ENCODE peak calls at places on chromosome 17, in seven cellular contexts. One of them, this sample, is unnamed.

GRCh38 chr17:72419866-72420774 is 299.3 kb downstream of the SOX9 start:
- DNase-seq in IMR-90: no peak
- DNase-seq in mesenchymal stem cell: no peak
- DNase-seq in H9: no peak
- DNase-seq in neuronal stem cell: no peak
- DNase-seq in H1: no peak
- DNase-seq in mesendoderm: no peak
- DNase-seq in this sample: no peak

GRCh38 chr17:81870155-81870977 is 771 bp downstream of the ARHGDIA start:
- DNase-seq in mesenchymal stem cell: peak
- DNase-seq in IMR-90: peak
- DNase-seq in H1: no peak
- DNase-seq in H9: peak
- DNase-seq in neuronal stem cell: no peak
- DNase-seq in mesendoderm: peak
- DNase-seq in this sample: peak

GRCh38 chr17:6910987-6911603 is 79.6 kb upstream of the TEKT1 start:
- DNase-seq in IMR-90: peak
- DNase-seq in mesenchymal stem cell: peak
- DNase-seq in mesendoderm: peak
- DNase-seq in H9: no peak
- DNase-seq in H1: no peak
- DNase-seq in neuronal stem cell: no peak
- DNase-seq in this sample: peak

GRCh38 chr17:45430006-45430737 is 2.5 kb downstream of the ARHGAP27 start:
- DNase-seq in mesendoderm: no peak
- DNase-seq in IMR-90: no peak
- DNase-seq in H1: no peak
- DNase-seq in neuronal stem cell: no peak
- DNase-seq in mesenchymal stem cell: no peak
- DNase-seq in H9: peak
- DNase-seq in this sample: no peak

GRCh38 chr17:28381141-28381825 is 9.8 kb downstream of the SARM1 start:
- DNase-seq in mesenchymal stem cell: no peak
- DNase-seq in mesendoderm: peak
- DNase-seq in H1: peak
- DNase-seq in neuronal stem cell: no peak
- DNase-seq in H9: peak
- DNase-seq in IMR-90: no peak
- DNase-seq in this sample: peak

GRCh38 chr17:66175892-66176291 is 16.0 kb downstream of the CEP112 start:
- DNase-seq in neuronal stem cell: no peak
- DNase-seq in H1: no peak
- DNase-seq in IMR-90: no peak
- DNase-seq in H9: no peak
- DNase-seq in mesenchymal stem cell: no peak
- DNase-seq in mesendoderm: no peak
- DNase-seq in this sample: no peak

GRCh38 chr17:44235583-44235936 is 16.1 kb upstream of the UBTF start:
- DNase-seq in H9: no peak
- DNase-seq in H1: no peak
- DNase-seq in neuronal stem cell: no peak
- DNase-seq in mesendoderm: no peak
- DNase-seq in mesenchymal stem cell: no peak
- DNase-seq in IMR-90: peak
- DNase-seq in this sample: peak

GRCh38 chr17:1315891-1316403 is 36.5 kb downstream of the TRARG1 start:
- DNase-seq in H9: no peak
- DNase-seq in mesenchymal stem cell: no peak
- DNase-seq in IMR-90: no peak
- DNase-seq in H1: no peak
- DNase-seq in neuronal stem cell: no peak
- DNase-seq in mesendoderm: no peak
- DNase-seq in this sample: no peak

GRCh38 chr17:4219241-4219640 is 44.5 kb downstream of the ANKFY1 start:
- DNase-seq in mesendoderm: no peak
- DNase-seq in H1: no peak
- DNase-seq in neuronal stem cell: no peak
- DNase-seq in H9: no peak
- DNase-seq in IMR-90: no peak
- DNase-seq in mesenchymal stem cell: no peak
- DNase-seq in this sample: no peak

GRCh38 chr17:42112552-42113176 is at the start of gene DHX58:
- DNase-seq in mesenchymal stem cell: peak
- DNase-seq in mesendoderm: no peak
- DNase-seq in H9: no peak
- DNase-seq in neuronal stem cell: no peak
- DNase-seq in H1: no peak
- DNase-seq in IMR-90: peak
- DNase-seq in this sample: peak

GRCh38 chr17:79800325-79801155 is 3.7 kb upstream of the CBX8 start:
- DNase-seq in mesenchymal stem cell: peak
- DNase-seq in neuronal stem cell: no peak
- DNase-seq in H1: no peak
- DNase-seq in IMR-90: peak
- DNase-seq in mesendoderm: peak
- DNase-seq in H9: peak
- DNase-seq in this sample: no peak

GRCh38 chr17:79797492-79798295 is 817 bp upstream of the CBX8 start:
- DNase-seq in neuronal stem cell: no peak
- DNase-seq in mesendoderm: peak
- DNase-seq in mesenchymal stem cell: no peak
- DNase-seq in H9: no peak
- DNase-seq in H1: no peak
- DNase-seq in IMR-90: no peak
- DNase-seq in this sample: peak

GRCh38 chr17:79799538-79800324 is 2.9 kb upstream of the CBX8 start:
- DNase-seq in mesendoderm: no peak
- DNase-seq in mesenchymal stem cell: no peak
- DNase-seq in neuronal stem cell: no peak
- DNase-seq in H9: peak
- DNase-seq in H1: no peak
- DNase-seq in IMR-90: no peak
- DNase-seq in this sample: no peak

GRCh38 chr17:79798296-79799173 is 1.7 kb upstream of the CBX8 start:
- DNase-seq in IMR-90: no peak
- DNase-seq in mesenchymal stem cell: no peak
- DNase-seq in H9: peak
- DNase-seq in H1: no peak
- DNase-seq in neuronal stem cell: no peak
- DNase-seq in mesendoderm: peak
- DNase-seq in this sample: no peak

DNA sequence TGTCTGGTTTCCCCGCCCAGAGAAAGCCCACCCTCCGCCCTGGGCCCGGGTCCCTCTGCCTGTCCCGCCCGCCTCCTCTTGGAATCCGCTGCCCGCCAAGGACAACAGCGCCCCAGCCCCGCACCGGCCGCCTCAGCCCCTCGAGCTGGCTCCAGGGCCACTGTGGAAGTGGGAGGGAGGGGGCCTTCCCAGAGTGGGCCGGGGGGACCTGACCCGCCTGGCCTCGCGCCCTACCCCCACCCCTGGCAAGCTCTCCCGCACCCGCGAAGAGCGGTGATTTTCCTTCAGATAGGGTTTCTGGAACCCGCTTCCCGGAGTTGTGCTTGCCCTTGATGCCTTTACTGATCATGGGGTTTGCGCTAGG is 2.3 kb upstream of the CBX8 start:
- DNase-seq in neuronal stem cell: no peak
- DNase-seq in IMR-90: no peak
- DNase-seq in H1: no peak
- DNase-seq in H9: peak
- DNase-seq in mesenchymal stem cell: no peak
- DNase-seq in mesendoderm: no peak
- DNase-seq in this sample: no peak
- H3K27ac ChIP-seq in neuronal stem cell: no peak
- H3K27ac ChIP-seq in IMR-90: no peak
- H3K27ac ChIP-seq in H1: no peak
- H3K27ac ChIP-seq in H9: no peak
- H3K27ac ChIP-seq in mesenchymal stem cell: no peak
- H3K27ac ChIP-seq in mesendoderm: no peak
- H3K27ac ChIP-seq in this sample: no peak

DNA sequence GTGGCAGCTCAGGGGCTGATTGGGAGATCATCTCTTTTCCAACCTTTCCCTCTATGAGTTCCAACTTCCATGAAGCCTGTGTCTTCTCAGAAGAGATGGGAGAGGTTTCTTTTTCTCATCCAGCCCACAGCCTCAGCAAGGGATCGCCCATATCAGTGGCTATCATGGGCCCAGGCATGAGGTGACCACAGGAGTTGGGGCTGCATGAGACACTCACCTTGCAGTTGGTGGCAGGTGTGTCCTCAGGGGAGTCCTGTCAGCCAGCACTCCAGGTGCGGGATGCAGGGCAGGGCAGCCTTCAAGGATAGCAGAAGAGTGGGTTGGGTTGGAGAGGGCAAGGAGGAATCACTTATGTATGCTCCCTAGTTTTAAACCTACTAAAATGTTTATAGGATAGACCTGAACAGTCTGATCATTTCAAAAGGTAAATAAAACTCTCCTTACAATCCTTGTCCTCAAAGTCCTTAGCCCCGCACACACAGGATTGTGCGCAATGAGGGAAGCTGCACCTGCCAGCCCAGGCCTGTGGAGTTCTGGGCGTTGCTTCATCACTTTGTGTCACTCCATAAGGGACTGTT is 811.1 kb downstream of the KCNJ18 start:
- DNase-seq in mesendoderm: no peak
- DNase-seq in mesenchymal stem cell: no peak
- DNase-seq in IMR-90: no peak
- DNase-seq in H9: no peak
- DNase-seq in neuronal stem cell: no peak
- DNase-seq in H1: no peak
- DNase-seq in this sample: no peak
- H3K4ac ChIP-seq in mesendoderm: no peak
- H3K4ac ChIP-seq in mesenchymal stem cell: no peak
- H3K4ac ChIP-seq in IMR-90: no peak
- H3K4ac ChIP-seq in H9: no peak
- H3K4ac ChIP-seq in neuronal stem cell: no peak
- H3K4ac ChIP-seq in H1: no peak
- H3K4ac ChIP-seq in this sample: no peak

DNA sequence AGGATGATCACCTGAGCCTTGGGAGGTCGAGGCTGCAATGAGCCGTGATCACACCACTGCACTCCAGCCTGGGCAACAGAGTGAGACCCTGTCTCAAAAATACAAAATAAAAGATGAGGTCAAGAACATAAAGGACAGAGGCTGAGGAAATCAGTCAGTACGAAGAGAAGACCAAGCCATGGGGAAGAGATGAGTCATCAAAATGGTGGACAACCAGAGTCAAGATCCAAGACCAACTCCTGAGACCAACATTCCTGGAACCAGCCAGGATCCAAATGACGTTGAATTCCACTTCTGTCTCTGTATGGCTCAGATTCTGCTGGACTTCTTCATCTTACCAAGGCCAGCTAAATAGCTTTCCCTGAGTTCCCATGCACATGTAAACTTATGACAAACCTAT is 44.8 kb upstream of the NOG start:
- DNase-seq in mesenchymal stem cell: no peak
- DNase-seq in H1: no peak
- DNase-seq in mesendoderm: no peak
- DNase-seq in H9: no peak
- DNase-seq in IMR-90: no peak
- DNase-seq in neuronal stem cell: no peak
- DNase-seq in this sample: no peak
- H3K27ac ChIP-seq in mesenchymal stem cell: no peak
- H3K27ac ChIP-seq in H1: no peak
- H3K27ac ChIP-seq in mesendoderm: no peak
- H3K27ac ChIP-seq in H9: no peak
- H3K27ac ChIP-seq in IMR-90: no peak
- H3K27ac ChIP-seq in neuronal stem cell: no peak
- H3K27ac ChIP-seq in this sample: no peak

DNA sequence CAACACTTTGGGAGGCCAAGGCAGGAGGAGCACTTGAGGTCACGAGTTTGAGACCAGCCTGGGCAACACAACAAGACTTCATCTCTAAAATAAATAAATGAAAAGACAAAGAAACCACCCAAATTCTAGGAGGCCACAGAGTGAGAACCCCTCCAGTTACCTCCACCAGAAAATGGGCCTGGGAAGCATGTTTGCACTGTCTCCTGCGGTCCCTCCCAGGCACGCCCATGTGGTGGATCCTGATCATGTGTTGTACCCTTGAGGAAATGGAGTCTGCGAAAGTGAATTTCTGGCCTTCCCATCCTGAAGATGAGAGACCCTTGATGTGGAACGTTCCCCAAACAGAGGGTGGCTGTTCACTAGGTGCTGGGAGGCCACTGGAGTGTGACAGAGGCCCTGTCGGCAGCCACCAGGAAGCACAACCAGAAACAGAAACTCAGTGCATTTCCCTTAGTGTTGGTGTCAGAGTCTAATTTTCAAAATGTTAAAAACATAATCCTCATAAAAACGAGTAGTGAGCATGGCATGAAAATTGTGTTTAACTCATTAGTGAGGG is 19.2 kb upstream of the USP22 start:
- DNase-seq in neuronal stem cell: no peak
- DNase-seq in mesendoderm: no peak
- DNase-seq in H1: no peak
- DNase-seq in H9: no peak
- DNase-seq in IMR-90: no peak
- DNase-seq in mesenchymal stem cell: no peak
- DNase-seq in this sample: no peak
- H3K4ac ChIP-seq in neuronal stem cell: no peak
- H3K4ac ChIP-seq in mesendoderm: no peak
- H3K4ac ChIP-seq in H1: no peak
- H3K4ac ChIP-seq in H9: no peak
- H3K4ac ChIP-seq in IMR-90: no peak
- H3K4ac ChIP-seq in mesenchymal stem cell: no peak
- H3K4ac ChIP-seq in this sample: no peak

GRCh38 chr17:13646969-13647368 is 45.2 kb upstream of the HS3ST3A1 start:
- DNase-seq in mesenchymal stem cell: no peak
- DNase-seq in IMR-90: no peak
- DNase-seq in mesendoderm: no peak
- DNase-seq in H9: no peak
- DNase-seq in H1: no peak
- DNase-seq in neuronal stem cell: no peak
- DNase-seq in this sample: no peak

GRCh38 chr17:13646411-13646810 is 44.7 kb upstream of the HS3ST3A1 start:
- DNase-seq in mesendoderm: no peak
- DNase-seq in mesenchymal stem cell: peak
- DNase-seq in IMR-90: peak
- DNase-seq in H1: no peak
- DNase-seq in neuronal stem cell: no peak
- DNase-seq in H9: no peak
- DNase-seq in this sample: peak

GRCh38 chr17:13647551-13647950 is 45.8 kb upstream of the HS3ST3A1 start:
- DNase-seq in mesendoderm: no peak
- DNase-seq in neuronal stem cell: no peak
- DNase-seq in H9: no peak
- DNase-seq in IMR-90: no peak
- DNase-seq in mesenchymal stem cell: peak
- DNase-seq in H1: no peak
- DNase-seq in this sample: no peak

GRCh38 chr17:13650096-13650675 is 48.5 kb upstream of the HS3ST3A1 start:
- DNase-seq in H9: no peak
- DNase-seq in neuronal stem cell: no peak
- DNase-seq in H1: no peak
- DNase-seq in mesenchymal stem cell: peak
- DNase-seq in IMR-90: peak
- DNase-seq in mesendoderm: no peak
- DNase-seq in this sample: no peak
- H3K27ac ChIP-seq in H9: no peak
- H3K27ac ChIP-seq in neuronal stem cell: no peak
- H3K27ac ChIP-seq in H1: no peak
- H3K27ac ChIP-seq in mesenchymal stem cell: no peak
- H3K27ac ChIP-seq in IMR-90: no peak
- H3K27ac ChIP-seq in mesendoderm: no peak
- H3K27ac ChIP-seq in this sample: no peak

This sample was measured in trophoblast cell.